ENCODE peak calls at places on chromosomes 2 and 18, in nine cellular contexts. T, O, L, K, S, J, W, M and Y are unnamed samples.

GRCh38 chr18:54532222-54532621 is 58.8 kb upstream of the DYNAP start:
- DNase-seq in T (no peak), O (no peak), L (peak), K (no peak), S (no peak), J (no peak), W (no peak), M (no peak), Y (no peak)

GRCh38 chr2:143161982-143162837 is 33.0 kb downstream of the ARHGAP15 start:
- DNase-seq in T (peak), O (peak), L (peak), K (peak), S (peak), J (no peak), W (no peak), M (no peak), Y (peak)

GRCh38 chr18:60541661-60542060 is 169.1 kb upstream of the MC4R start:
- DNase-seq in T (no peak), O (no peak), L (no peak), K (no peak), S (no peak), J (no peak), W (no peak), M (no peak), Y (no peak)

GRCh38 chr2:174792309-174793025 is 28.2 kb upstream of the CHRNA1 start:
- DNase-seq in T (no peak), O (no peak), L (no peak), K (no peak), S (no peak), J (no peak), W (no peak), M (no peak), Y (no peak)

GRCh38 chr2:46922049-46922448 is 6.4 kb upstream of the MCFD2 start:
- DNase-seq in T (no peak), O (no peak), L (no peak), K (peak), S (no peak), J (no peak), W (no peak), M (no peak), Y (no peak)

GRCh38 chr18:33751613-33752221 is 173.7 kb downstream of the ASXL3 start:
- DNase-seq in T (no peak), O (no peak), L (peak), K (peak), S (peak), J (no peak), W (no peak), M (no peak), Y (no peak)

GRCh38 chr2:144332356-144333143 is 187.4 kb downstream of the ZEB2 start:
- DNase-seq in T (peak), O (peak), L (peak), K (peak), S (peak), J (peak), W (peak), M (peak), Y (peak)

GRCh38 chr2:2847131-2847740 is 516.2 kb upstream of the MYT1L start:
- DNase-seq in T (no peak), O (no peak), L (no peak), K (no peak), S (no peak), J (no peak), W (no peak), M (no peak), Y (no peak)

GRCh38 chr2:70357076-70358071 is 55.5 kb upstream of the FAM136A start:
- DNase-seq in T (no peak), O (no peak), L (no peak), K (peak), S (peak), J (no peak), W (no peak), M (no peak), Y (no peak)

GRCh38 chr2:106572541-106573148 is 85.5 kb downstream of the CD8B2 start:
- DNase-seq in T (peak), O (no peak), L (no peak), K (peak), S (peak), J (no peak), W (no peak), M (no peak), Y (no peak)

GRCh38 chr2:69192176-69192945 is 179.4 kb downstream of the ANTXR1 start:
- DNase-seq in T (no peak), O (no peak), L (no peak), K (no peak), S (no peak), J (no peak), W (no peak), M (no peak), Y (no peak)

GRCh38 chr2:180319586-180320405 is 312.7 kb upstream of the CWC22 start:
- DNase-seq in T (no peak), O (no peak), L (peak), K (no peak), S (no peak), J (no peak), W (no peak), M (no peak), Y (no peak)

GRCh38 chr18:77297919-77298571 is 48.4 kb downstream of the GALR1 start:
- DNase-seq in T (no peak), O (no peak), L (no peak), K (no peak), S (no peak), J (no peak), W (no peak), M (no peak), Y (no peak)

GRCh38 chr2:151238527-151239487 is 22.9 kb downstream of the RBM43 start:
- DNase-seq in T (peak), O (peak), L (peak), K (peak), S (peak), J (peak), W (no peak), M (peak), Y (peak)

GRCh38 chr18:9719421-9719981 is 11.4 kb downstream of the RAB31 start:
- DNase-seq in T (peak), O (no peak), L (no peak), K (peak), S (peak), J (no peak), W (no peak), M (no peak), Y (no peak)

GRCh38 chr2:85119900-85120299 is 13.3 kb upstream of the TCF7L1 start:
- DNase-seq in T (no peak), O (no peak), L (no peak), K (no peak), S (no peak), J (no peak), W (no peak), M (no peak), Y (no peak)

GRCh38 chr2:166147883-166148282 is 20.1 kb upstream of the SCN1A start:
- DNase-seq in T (no peak), O (no peak), L (no peak), K (peak), S (no peak), J (no peak), W (no peak), M (no peak), Y (no peak)

GRCh38 chr2:240499309-240500301 is 58.2 kb downstream of the ANKMY1 start:
- DNase-seq in T (no peak), O (no peak), L (no peak), K (no peak), S (no peak), J (peak), W (no peak), M (peak), Y (no peak)

GRCh38 chr18:58195278-58195721 is 151.3 kb downstream of the NEDD4L start:
- DNase-seq in T (no peak), O (no peak), L (peak), K (no peak), S (no peak), J (peak), W (peak), M (no peak), Y (no peak)

GRCh38 chr2:239387811-239388210 is 13.0 kb downstream of the HDAC4 start:
- DNase-seq in T (no peak), O (no peak), L (no peak), K (no peak), S (no peak), J (peak), W (no peak), M (no peak), Y (no peak)

GRCh38 chr18:50928551-50928950 is 39.3 kb upstream of the ELAC1 start:
- DNase-seq in T (no peak), O (no peak), L (no peak), K (peak), S (no peak), J (no peak), W (no peak), M (no peak), Y (no peak)

GRCh38 chr18:35289293-35290069 is 548 bp downstream of the ZSCAN30 start:
- DNase-seq in T (no peak), O (no peak), L (peak), K (peak), S (no peak), J (no peak), W (no peak), M (no peak), Y (no peak)

GRCh38 chr2:121634354-121635307 is 14.6 kb downstream of the CLASP1 start:
- DNase-seq in T (peak), O (no peak), L (no peak), K (peak), S (peak), J (no peak), W (no peak), M (no peak), Y (no peak)

GRCh38 chr2:12202702-12203101 is 456.3 kb downstream of the LPIN1 start:
- DNase-seq in T (no peak), O (no peak), L (no peak), K (peak), S (no peak), J (no peak), W (no peak), M (no peak), Y (no peak)

GRCh38 chr2:224369028-224369632 is 32.8 kb downstream of the FAM124B start:
- DNase-seq in T (peak), O (no peak), L (peak), K (peak), S (peak), J (no peak), W (no peak), M (no peak), Y (no peak)

GRCh38 chr2:16652296-16653082 is 13.1 kb downstream of the CYRIA start:
- DNase-seq in T (no peak), O (no peak), L (no peak), K (no peak), S (no peak), J (no peak), W (no peak), M (peak), Y (no peak)

GRCh38 chr2:122029945-122030344 is 274.5 kb downstream of the TSN start:
- DNase-seq in T (no peak), O (no peak), L (no peak), K (no peak), S (no peak), J (no peak), W (no peak), M (peak), Y (no peak)

GRCh38 chr18:32271649-32272324 is 81.9 kb downstream of the MEP1B start:
- DNase-seq in T (peak), O (peak), L (peak), K (peak), S (peak), J (no peak), W (no peak), M (no peak), Y (peak)
- TF ChIP-seq CTCF in T (peak), O (peak), L (peak), K (peak), S (peak), J (peak), W (no peak), M (peak), Y (peak)

DNA sequence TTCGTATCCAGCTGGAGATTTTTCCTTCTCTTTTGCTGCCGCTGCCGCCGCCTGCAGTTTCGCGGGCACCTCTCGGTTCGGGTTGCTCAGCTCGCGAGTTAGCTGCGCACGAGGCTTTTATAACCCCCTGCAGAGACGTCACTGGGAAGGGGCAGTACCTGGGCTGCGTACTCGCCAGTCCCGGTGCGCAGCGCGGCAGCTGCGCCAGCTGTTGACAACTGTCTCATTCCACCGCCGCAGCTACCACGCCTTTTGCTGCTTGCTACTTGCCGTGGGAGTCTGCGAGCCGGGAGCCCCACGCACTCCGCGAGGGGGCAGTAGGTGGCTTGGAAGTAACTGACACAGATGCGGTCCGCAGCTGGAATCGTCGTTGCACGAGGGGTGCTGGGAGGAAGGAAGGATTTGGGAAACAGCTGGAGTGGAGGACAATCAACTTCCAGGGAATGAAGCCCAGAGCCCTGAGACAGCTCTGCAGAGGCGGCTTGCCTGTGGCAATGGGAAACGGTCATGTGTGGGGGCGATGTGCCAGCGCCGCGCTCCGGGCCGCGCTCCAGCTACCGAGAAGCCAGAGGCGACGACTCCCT is at the start of gene TACR1:
- DNase-seq in T (no peak), O (peak), L (no peak), K (peak), S (peak), J (peak), W (peak), M (no peak), Y (peak)
- TF ChIP-seq CTCF in T (no peak), O (peak), L (peak), K (peak), S (peak), J (peak), W (no peak), M (no peak), Y (peak)

GRCh38 chr2:184162426-184162825 is 435.9 kb upstream of the ZNF804A start:
- DNase-seq in T (no peak), O (no peak), L (no peak), K (no peak), S (no peak), J (no peak), W (no peak), M (no peak), Y (no peak)
- TF ChIP-seq CTCF in T (no peak), O (peak), L (peak), K (no peak), S (no peak), J (no peak), W (no peak), M (no peak), Y (no peak)

DNA sequence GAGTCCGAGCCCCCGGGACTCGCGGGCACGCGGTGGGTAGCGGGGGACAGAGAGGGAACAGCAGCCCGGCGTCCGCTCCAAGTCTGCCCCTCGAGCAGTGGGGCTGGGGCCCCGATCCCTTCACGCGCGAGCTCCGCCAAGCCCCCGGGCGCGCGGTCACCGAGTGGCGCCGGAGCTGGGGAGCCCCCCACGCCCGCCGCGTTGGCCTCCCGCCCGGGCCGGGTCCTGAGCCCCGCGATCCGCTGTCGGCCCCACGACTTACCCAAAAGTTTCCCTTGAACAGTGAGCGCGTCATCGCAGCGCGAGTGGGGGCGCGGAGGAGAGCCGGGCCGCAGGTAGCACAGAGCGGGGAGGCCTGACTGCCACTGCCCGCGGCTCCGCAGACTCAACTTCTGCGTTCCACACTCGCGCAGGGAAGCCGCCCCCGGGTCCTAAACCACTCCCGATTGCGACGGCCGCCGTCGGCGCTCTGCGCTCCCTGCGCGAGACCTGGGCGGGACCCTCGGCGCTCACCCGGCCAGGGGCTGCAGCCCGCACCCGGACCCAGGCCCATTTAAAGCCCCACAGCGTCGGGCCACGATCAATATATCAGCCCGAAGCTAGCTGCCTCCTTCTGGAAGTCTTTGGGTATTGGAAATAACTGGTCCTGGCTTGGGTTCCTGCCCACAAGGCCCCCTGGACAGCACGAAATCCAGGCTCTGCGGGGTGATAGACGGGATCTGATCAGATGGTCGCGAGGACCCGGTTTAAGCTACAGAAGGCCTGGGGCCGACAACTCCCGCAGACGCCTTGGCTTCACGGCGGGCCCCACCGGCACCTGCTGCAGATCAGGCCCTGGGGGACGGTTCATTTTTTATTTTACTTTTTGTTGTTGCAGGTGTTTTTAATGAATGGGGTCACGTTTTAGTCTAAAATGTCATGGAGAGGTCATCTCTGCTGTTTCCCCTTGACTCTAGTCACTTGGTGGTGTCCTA is at the start of gene PSTPIP2:
- DNase-seq in T (peak), O (peak), L (no peak), K (peak), S (no peak), J (peak), W (peak), M (no peak), Y (peak)
- TF ChIP-seq CTCF in T (no peak), O (peak), L (no peak), K (peak), S (no peak), J (peak), W (no peak), M (no peak), Y (peak)

DNA sequence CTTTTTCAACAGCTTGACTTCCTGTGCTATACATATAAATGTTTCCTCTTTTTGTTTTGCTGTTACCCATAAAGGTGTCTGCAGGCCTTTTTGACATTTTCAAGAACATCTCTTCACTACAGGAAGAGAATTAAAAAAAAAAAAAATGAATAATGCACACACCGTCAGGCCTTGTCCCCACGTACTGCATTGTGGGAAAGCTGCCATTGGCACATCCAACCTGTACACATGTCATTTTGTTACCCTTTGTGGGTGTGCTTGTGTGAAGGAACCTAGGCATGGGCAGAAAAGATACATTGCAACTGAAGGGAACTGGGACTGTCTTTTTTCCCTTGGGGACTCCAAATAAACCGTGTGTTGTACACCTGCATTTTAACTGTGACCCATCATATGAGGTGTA is 16.8 kb upstream of the TMEM37 start:
- DNase-seq in T (no peak), O (no peak), L (peak), K (no peak), S (no peak), J (no peak), W (no peak), M (no peak), Y (no peak)
- TF ChIP-seq CTCF in T (no peak), O (no peak), L (no peak), K (no peak), S (no peak), J (no peak), W (no peak), M (no peak), Y (no peak)

DNA sequence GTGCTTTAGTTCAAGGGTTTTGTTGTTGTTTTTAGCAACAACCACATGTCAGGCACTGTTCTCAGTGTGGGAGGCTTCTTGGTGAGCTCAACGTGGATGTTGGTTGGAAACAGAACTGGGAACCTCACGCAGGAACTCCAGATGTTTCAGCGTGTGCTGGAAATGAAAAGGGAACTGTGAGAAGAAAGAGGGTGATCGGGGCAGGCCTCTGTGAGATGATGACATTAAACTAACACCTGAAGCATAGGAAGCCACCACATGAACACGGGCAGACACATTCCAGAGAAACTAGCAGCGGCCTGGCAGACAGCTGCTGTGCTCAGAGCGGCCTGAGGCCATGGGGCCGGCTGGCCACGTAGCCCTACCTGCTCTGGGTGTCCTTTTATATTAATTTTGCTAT is 66.4 kb downstream of the COA5 start:
- DNase-seq in T (no peak), O (no peak), L (no peak), K (no peak), S (no peak), J (no peak), W (no peak), M (no peak), Y (no peak)
- TF ChIP-seq CTCF in T (no peak), O (no peak), L (no peak), K (no peak), S (no peak), J (no peak), W (no peak), M (no peak), Y (no peak)

GRCh38 chr2:181575650-181576025 is 81.3 kb downstream of the CERKL start:
- DNase-seq in T (no peak), O (no peak), L (no peak), K (no peak), S (no peak), J (no peak), W (no peak), M (no peak), Y (no peak)

GRCh38 chr2:181570833-181571661 is 85.9 kb downstream of the CERKL start:
- DNase-seq in T (no peak), O (no peak), L (no peak), K (peak), S (peak), J (no peak), W (no peak), M (no peak), Y (no peak)

GRCh38 chr2:181575024-181575649 is 81.8 kb downstream of the CERKL start:
- DNase-seq in T (no peak), O (no peak), L (no peak), K (no peak), S (no peak), J (no peak), W (no peak), M (no peak), Y (no peak)

GRCh38 chr2:181574321-181574720 is 82.6 kb downstream of the CERKL start:
- DNase-seq in T (no peak), O (peak), L (no peak), K (no peak), S (no peak), J (no peak), W (no peak), M (no peak), Y (no peak)

DNA sequence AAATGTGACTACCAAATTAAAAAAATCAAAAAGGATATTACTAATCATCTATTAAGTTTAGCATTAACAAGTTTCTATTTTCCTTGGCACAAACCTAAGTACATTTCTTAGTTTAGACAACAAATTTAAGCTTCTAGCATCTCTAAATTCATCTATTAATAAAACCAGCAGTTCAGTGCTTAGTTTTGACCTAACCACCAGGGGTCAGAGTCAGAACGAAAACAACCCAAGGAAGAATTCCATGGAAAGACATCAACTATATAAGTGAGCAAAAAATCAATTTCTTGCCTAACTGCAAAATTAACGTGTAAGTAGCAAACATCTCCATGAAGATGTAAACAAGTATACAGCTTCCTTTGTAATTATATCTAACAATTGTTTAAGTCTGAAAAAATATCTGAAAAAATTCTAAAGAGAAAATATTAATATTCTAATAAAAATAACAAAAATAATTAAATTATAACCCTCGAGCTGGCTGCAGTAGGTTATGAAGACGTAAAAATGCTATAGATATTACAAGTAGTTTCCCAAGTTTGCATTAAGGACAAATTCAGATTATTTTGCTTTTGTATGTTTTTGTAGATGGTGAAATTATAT is 83.7 kb downstream of the CERKL start:
- DNase-seq in T (peak), O (no peak), L (peak), K (peak), S (peak), J (no peak), W (no peak), M (no peak), Y (no peak)
- TF ChIP-seq CTCF in T (peak), O (peak), L (peak), K (peak), S (peak), J (peak), W (no peak), M (peak), Y (peak)